ENCODE peak calls at places on chromosome 18, in seven cellular contexts. J is omental fat pad, P is kidney tubule cell, D is uterus, A is pons, X is sigmoid colon, S is NCI-H345. Y is an unnamed sample.

GRCh38 chr18:44857744-44858143 is 177.1 kb downstream of the SETBP1 start:
- DNase-seq in X (no peak), D (no peak), S (no peak), P (no peak), A (no peak), J (no peak), Y (no peak)

GRCh38 chr18:332007-332406 is 64.2 kb upstream of the THOC1 start:
- DNase-seq in S (no peak), A (no peak), D (no peak), J (no peak), X (no peak), P (no peak), Y (no peak)

GRCh38 chr18:67516432-67517223 is at the start of gene DSEL:
- DNase-seq in S (peak; percentile 95), A (peak; percentile 94), D (peak; percentile 99), J (peak; percentile 88), P (peak; percentile 94), X (peak; percentile 99), Y (peak; percentile 94)

GRCh38 chr18:59990121-59990818 is 90.5 kb downstream of the PMAIP1 start:
- DNase-seq in A (no peak), S (no peak), P (peak; percentile 79), X (no peak), J (no peak), D (no peak), Y (no peak)

GRCh38 chr18:37659906-37660305 is 94.3 kb upstream of the CELF4 start:
- DNase-seq in P (no peak), A (no peak), X (no peak), J (no peak), D (no peak), S (no peak), Y (no peak)

GRCh38 chr18:40293311-40293710 is 1661.7 kb upstream of the PIK3C3 start:
- DNase-seq in S (no peak), X (no peak), P (no peak), A (peak; percentile 34), J (no peak), D (no peak), Y (peak; percentile 24)

GRCh38 chr18:5282770-5283169 is 12.8 kb downstream of the ZBTB14 start:
- DNase-seq in J (no peak), S (no peak), D (no peak), X (no peak), A (no peak), P (no peak), Y (no peak)

GRCh38 chr18:48356151-48356745 is 52.9 kb downstream of the ZBTB7C start:
- DNase-seq in X (peak; percentile 52), S (no peak), A (no peak), J (no peak), D (no peak), P (no peak), Y (no peak)

GRCh38 chr18:74331404-74331803 is 15.8 kb downstream of the C18orf63 start:
- DNase-seq in A (peak; percentile 64), S (no peak), P (peak; percentile 55), D (no peak), J (no peak), X (no peak), Y (peak; percentile 3)

GRCh38 chr18:59639136-59639535 is 58.1 kb downstream of the CCBE1 start:
- DNase-seq in A (no peak), X (no peak), D (no peak), J (no peak), S (no peak), P (no peak), Y (no peak)

GRCh38 chr18:76353500-76353899 is 141.5 kb downstream of the ZNF516 start:
- DNase-seq in X (no peak), S (no peak), A (no peak), D (no peak), P (no peak), J (no peak), Y (peak; percentile 12)

GRCh38 chr18:79353238-79353637 is 42.5 kb upstream of the NFATC1 start:
- DNase-seq in J (no peak), P (no peak), A (peak; percentile 66), S (no peak), X (no peak), D (no peak), Y (peak; percentile 16)

GRCh38 chr18:70621710-70622109 is 332.9 kb downstream of the SOCS6 start:
- DNase-seq in D (no peak), S (no peak), A (no peak), P (no peak), X (no peak), J (no peak), Y (no peak)

GRCh38 chr18:22169889-22170420 is 566 bp downstream of the GATA6 start:
- DNase-seq in D (peak; percentile 53), X (no peak), J (no peak), S (no peak), A (no peak), P (no peak), Y (peak; percentile 66)

GRCh38 chr18:457120-457519 is 43.4 kb downstream of the COLEC12 start:
- DNase-seq in D (peak; percentile 43), P (no peak), X (peak; percentile 82), J (no peak), S (no peak), A (no peak), Y (peak; percentile 97)

GRCh38 chr18:24656044-24656443 is 195.6 kb downstream of the HRH4 start:
- DNase-seq in X (no peak), P (no peak), J (no peak), S (no peak), D (no peak), A (no peak), Y (peak; percentile 87)

GRCh38 chr18:22643731-22644130 is 226.0 kb upstream of the CTAGE1 start:
- DNase-seq in S (no peak), X (no peak), P (no peak), J (no peak), A (no peak), D (no peak), Y (no peak)

GRCh38 chr18:39564716-39565115 is 1999.1 kb upstream of the CELF4 start:
- DNase-seq in X (no peak), S (no peak), J (no peak), P (no peak), A (no peak), D (no peak), Y (no peak)

GRCh38 chr18:45839415-45840395 is 14.2 kb downstream of the SIGLEC15 start:
- DNase-seq in D (no peak), S (peak; percentile 70), A (no peak), P (peak; percentile 82), J (no peak), X (no peak), Y (peak; percentile 60)

GRCh38 chr18:23884712-23885375 is 129.7 kb upstream of the TTC39C start:
- DNase-seq in X (peak; percentile 72), P (no peak), S (peak; percentile 80), J (no peak), D (peak; percentile 68), A (no peak), Y (no peak)

GRCh38 chr18:35002120-35002519 is 39.1 kb upstream of the MAPRE2 start:
- DNase-seq in P (no peak), A (no peak), X (no peak), D (no peak), S (no peak), J (no peak), Y (no peak)

GRCh38 chr18:72086421-72086820 is 457.7 kb downstream of the CBLN2 start:
- DNase-seq in J (no peak), S (no peak), P (peak; percentile 52), D (no peak), X (no peak), A (peak; percentile 37), Y (peak; percentile 44)

GRCh38 chr18:79043288-79043687 is 25.9 kb upstream of the ATP9B start:
- DNase-seq in D (no peak), X (no peak), P (no peak), A (no peak), S (no peak), J (no peak), Y (no peak)

GRCh38 chr18:62183578-62184195 is 3.2 kb downstream of the PIGN start:
- DNase-seq in A (peak; percentile 76), X (no peak), P (peak; percentile 66), J (no peak), S (peak; percentile 59), D (no peak), Y (peak; percentile 71)

GRCh38 chr18:8471373-8471772 is 137.9 kb upstream of the RAB12 start:
- DNase-seq in D (no peak), X (no peak), P (no peak), A (no peak), J (no peak), S (no peak), Y (no peak)

GRCh38 chr18:62329676-62330454 is 4.8 kb downstream of the TNFRSF11A start:
- DNase-seq in X (no peak), D (no peak), S (no peak), A (no peak), J (no peak), P (peak; percentile 90), Y (peak; percentile 4)

GRCh38 chr18:68441241-68441640 is 273.7 kb downstream of the TMX3 start:
- DNase-seq in X (no peak), J (no peak), P (no peak), S (no peak), A (no peak), D (no peak), Y (no peak)

GRCh38 chr18:8301427-8302172 is 307.6 kb upstream of the RAB12 start:
- DNase-seq in X (no peak), P (no peak), S (peak; percentile 96), J (no peak), A (no peak), D (no peak), Y (peak; percentile 49)

GRCh38 chr18:56382541-56382940 is 255.9 kb downstream of the TXNL1 start:
- DNase-seq in X (no peak), S (no peak), P (no peak), D (no peak), J (no peak), A (peak; percentile 97), Y (no peak)

GRCh38 chr18:11050966-11051365 is 98.4 kb downstream of the PIEZO2 start:
- DNase-seq in D (no peak), S (no peak), P (no peak), J (no peak), X (no peak), A (peak; percentile 86), Y (no peak)

GRCh38 chr18:9708882-9709877 is 1.1 kb downstream of the RAB31 start:
- DNase-seq in P (peak; percentile 16), X (peak; percentile 66), J (no peak), S (no peak), A (no peak), D (peak; percentile 58), Y (no peak)

GRCh38 chr18:34867520-34867919 is 157.4 kb downstream of the DTNA start:
- DNase-seq in X (no peak), D (peak; percentile 14), S (peak; percentile 38), P (peak; percentile 6), A (no peak), J (no peak), Y (peak; percentile 79)

GRCh38 chr18:48419268-48420022 is 10.3 kb upstream of the ZBTB7C start:
- DNase-seq in A (no peak), D (no peak), P (peak; percentile 13), X (no peak), S (no peak), J (no peak), Y (peak; percentile 18)

GRCh38 chr18:47345996-47346395 is 94.5 kb upstream of the SKOR2 start:
- DNase-seq in P (no peak), X (no peak), S (no peak), A (peak; percentile 2), D (no peak), J (no peak), Y (no peak)

GRCh38 chr18:31783059-31783458 is 22.4 kb upstream of the SLC25A52 start:
- DNase-seq in S (no peak), J (no peak), D (no peak), A (no peak), X (no peak), P (no peak), Y (no peak)